ENCODE peak calls at places on chromosomes 2 and 18, in seven cellular contexts. Q is neuronal stem cell, A is IMR-90, T is H9, L is mesendoderm, G is mesenchymal stem cell, E is H1. B is an unnamed sample.

GRCh38 chr18:28411806-28412205 is 234.9 kb upstream of the CDH2 start:
- DNase-seq in A (no peak), L (no peak), G (peak), E (no peak), T (no peak), Q (no peak), B (no peak)

GRCh38 chr2:186422226-186422625 is 63.8 kb upstream of the ZC3H15 start:
- DNase-seq in L (no peak), G (peak), Q (no peak), T (no peak), E (no peak), A (peak), B (no peak)

GRCh38 chr2:191245046-191245868 is at the start of gene MYO1B:
- DNase-seq in G (peak), E (peak), L (peak), T (peak), Q (peak), A (peak), B (peak)

GRCh38 chr2:25251032-25251460 is 82.7 kb upstream of the POMC start:
- DNase-seq in E (no peak), T (no peak), A (no peak), Q (peak), L (no peak), G (no peak), B (no peak)

GRCh38 chr18:14971461-14972185 is 223.7 kb downstream of the ANKRD30B start:
- DNase-seq in Q (no peak), T (no peak), E (no peak), L (no peak), G (no peak), A (no peak), B (no peak)

GRCh38 chr2:39640107-39640506 is 25.6 kb upstream of the TMEM178A start:
- DNase-seq in Q (no peak), G (no peak), A (no peak), T (no peak), L (no peak), E (no peak), B (no peak)

GRCh38 chr2:221596192-221596591 is 24.1 kb upstream of the EPHA4 start:
- DNase-seq in A (peak), Q (no peak), G (peak), T (no peak), E (no peak), L (no peak), B (peak)

GRCh38 chr18:13831864-13832508 is 8.0 kb downstream of the MC5R start:
- DNase-seq in E (no peak), Q (peak), A (no peak), T (peak), G (no peak), L (peak), B (peak)

GRCh38 chr18:31983020-31983419 is 35.6 kb upstream of the RNF125 start:
- DNase-seq in E (no peak), A (no peak), Q (no peak), L (no peak), G (no peak), T (no peak), B (no peak)

GRCh38 chr2:190170673-190171072 is 108.1 kb upstream of the MSTN start:
- DNase-seq in L (no peak), G (no peak), T (no peak), A (no peak), Q (no peak), E (no peak), B (no peak)

GRCh38 chr2:99340669-99341236 is 3.6 kb downstream of the EIF5B start:
- DNase-seq in A (no peak), G (no peak), Q (no peak), E (no peak), L (peak), T (no peak), B (peak)

GRCh38 chr2:58039170-58039611 is 7.4 kb upstream of the VRK2 start:
- DNase-seq in G (peak), E (no peak), Q (no peak), T (no peak), L (no peak), A (peak), B (no peak)

GRCh38 chr2:41884718-41885117 is 163.1 kb upstream of the PKDCC start:
- DNase-seq in L (no peak), T (no peak), E (no peak), G (no peak), A (no peak), Q (no peak), B (no peak)
- H3K4ac ChIP-seq in L (no peak), T (no peak), E (no peak), G (no peak), A (no peak), Q (no peak), B (no peak)

GRCh38 chr18:12820526-12820925 is 63.5 kb downstream of the PTPN2 start:
- DNase-seq in G (no peak), L (no peak), E (no peak), A (no peak), Q (no peak), T (no peak), B (no peak)

GRCh38 chr18:12819822-12820221 is 64.2 kb downstream of the PTPN2 start:
- DNase-seq in E (no peak), Q (no peak), T (no peak), L (no peak), A (no peak), G (no peak), B (no peak)

GRCh38 chr18:12819330-12819729 is 64.7 kb downstream of the PTPN2 start:
- DNase-seq in G (no peak), L (no peak), T (no peak), Q (no peak), E (no peak), A (no peak), B (no peak)

GRCh38 chr18:12823892-12824291 is 60.1 kb downstream of the PTPN2 start:
- DNase-seq in G (no peak), A (peak), L (no peak), E (no peak), T (no peak), Q (no peak), B (no peak)

GRCh38 chr18:12821408-12821807 is 62.6 kb downstream of the PTPN2 start:
- DNase-seq in L (peak), Q (no peak), E (no peak), A (no peak), T (peak), G (no peak), B (no peak)
- H3K4ac ChIP-seq in L (no peak), Q (no peak), E (no peak), A (no peak), T (no peak), G (no peak), B (no peak)

DNA sequence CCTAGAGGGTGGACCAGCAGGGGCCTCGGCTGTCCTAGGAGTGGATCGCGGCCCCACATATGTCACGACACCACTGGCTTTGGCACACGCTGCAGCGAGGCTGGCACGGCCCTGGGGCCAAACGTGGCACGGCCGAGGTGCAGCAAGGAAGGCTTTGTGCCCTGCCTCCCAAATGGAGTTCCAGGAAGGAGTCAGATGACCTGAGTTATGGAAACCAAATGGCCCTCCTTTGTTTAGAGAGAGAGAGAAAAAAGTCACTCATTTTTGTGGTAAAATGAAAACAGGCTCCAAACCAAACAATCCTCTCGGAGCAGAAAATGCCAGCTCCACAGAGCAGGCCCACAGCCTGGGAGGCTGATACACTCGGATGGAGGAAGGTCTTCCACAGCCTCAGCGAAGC is 105.6 kb downstream of the ANTXR1 start:
- DNase-seq in Q (no peak), G (peak), E (no peak), T (no peak), L (no peak), A (peak), B (no peak)
- H3K4ac ChIP-seq in Q (no peak), G (peak), E (no peak), T (no peak), L (no peak), A (peak), B (no peak)

GRCh38 chr2:169173876-169174275 is 104.5 kb downstream of the DHRS9 start:
- DNase-seq in L (no peak), E (no peak), A (no peak), Q (no peak), G (no peak), T (no peak), B (no peak)

GRCh38 chr2:169175112-169175511 is 105.7 kb downstream of the DHRS9 start:
- DNase-seq in A (no peak), E (no peak), T (no peak), Q (no peak), G (no peak), L (no peak), B (peak)

DNA sequence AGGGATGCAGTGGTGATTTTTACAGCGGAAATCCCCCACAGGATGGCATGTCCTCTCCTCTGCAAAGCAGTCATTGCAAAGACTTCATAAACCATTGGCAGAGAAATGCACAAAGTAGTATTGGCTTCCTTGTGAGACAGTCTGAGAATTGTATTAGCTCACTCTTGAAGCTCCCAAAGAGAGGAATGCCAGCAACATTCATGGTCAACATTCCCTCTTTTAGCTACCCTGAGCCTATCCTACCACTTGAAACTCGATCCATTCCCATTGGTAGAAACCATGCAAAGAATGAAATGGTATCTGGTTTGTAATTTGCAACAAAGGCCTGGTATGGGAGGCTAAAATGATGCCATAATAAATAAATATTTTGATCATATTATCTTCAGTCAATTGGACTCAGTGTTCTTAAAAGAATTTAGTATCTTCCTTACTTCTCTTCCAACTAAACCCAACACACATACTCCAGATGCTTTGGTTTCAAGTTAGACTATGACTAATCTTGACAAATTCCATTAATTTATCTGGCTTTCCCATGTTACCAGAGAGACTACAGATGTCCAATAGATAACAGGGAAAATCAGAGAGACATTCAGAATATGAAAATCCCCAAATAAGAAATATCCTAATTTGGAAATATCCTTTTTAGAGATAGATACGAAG is 102.8 kb downstream of the DHRS9 start:
- DNase-seq in A (no peak), E (no peak), G (no peak), T (no peak), Q (no peak), L (peak), B (peak)
- H3K4ac ChIP-seq in A (no peak), E (no peak), G (no peak), T (no peak), Q (no peak), L (no peak), B (no peak)

GRCh38 chr2:105686588-105686987 is 58.1 kb upstream of the NCK2 start:
- DNase-seq in E (no peak), A (no peak), T (no peak), L (no peak), G (no peak), Q (no peak), B (no peak)
- H3K4ac ChIP-seq in E (no peak), A (no peak), T (no peak), L (no peak), G (no peak), Q (no peak), B (no peak)

GRCh38 chr2:185145316-185146121 is 547.2 kb downstream of the ZNF804A start:
- DNase-seq in T (no peak), L (no peak), A (no peak), Q (no peak), E (no peak), G (no peak), B (peak)
- H3K4ac ChIP-seq in T (no peak), L (no peak), A (no peak), Q (no peak), E (no peak), G (no peak), B (no peak)

DNA sequence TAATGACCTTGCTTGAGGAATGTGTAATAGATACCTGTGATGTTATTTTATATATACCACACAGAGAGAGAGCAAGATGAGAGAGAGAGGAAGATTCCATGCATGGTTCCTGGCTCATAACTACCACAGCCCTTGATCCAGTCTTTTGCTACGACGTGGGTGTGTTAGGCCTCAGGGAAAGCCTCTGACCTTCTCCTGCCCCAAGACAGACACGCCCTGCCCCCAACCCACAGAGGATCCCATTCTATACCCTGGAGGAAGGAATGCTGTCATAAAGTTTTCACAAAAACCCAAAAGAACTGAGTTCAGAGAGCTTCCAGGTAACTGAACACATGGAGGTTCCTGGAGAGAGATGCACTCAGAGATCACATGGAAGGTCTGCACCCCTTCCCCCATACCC is 193.1 kb downstream of the ZEB2 start:
- DNase-seq in E (no peak), A (no peak), L (no peak), G (no peak), T (no peak), Q (no peak), B (no peak)
- H3K4ac ChIP-seq in E (no peak), A (no peak), L (no peak), G (no peak), T (no peak), Q (no peak), B (no peak)

GRCh38 chr2:176648691-176649297 is 379.6 kb downstream of the MTX2 start:
- DNase-seq in Q (no peak), G (no peak), E (no peak), L (no peak), T (no peak), A (no peak), B (no peak)
- H3K4ac ChIP-seq in Q (no peak), G (no peak), E (no peak), L (no peak), T (no peak), A (no peak), B (no peak)

DNA sequence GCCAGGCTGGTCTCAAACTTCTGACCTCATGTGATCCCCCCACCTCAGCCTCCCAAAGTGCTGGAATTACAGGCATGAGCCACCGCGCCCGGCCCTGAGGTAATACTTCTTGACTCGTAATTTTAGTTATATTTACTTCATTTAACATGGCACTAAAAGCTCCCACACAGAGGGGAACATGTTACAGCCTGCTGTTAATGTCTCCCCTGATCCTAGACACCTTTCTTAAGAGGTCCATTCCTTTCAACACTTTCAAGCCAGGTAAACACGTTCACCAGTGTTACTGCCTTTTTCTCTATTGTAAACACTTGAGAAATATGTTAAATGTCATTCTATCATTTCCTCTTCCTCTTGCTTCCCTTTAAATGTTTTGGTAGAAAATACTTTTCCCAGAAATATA is 161.4 kb downstream of the METTL4 start:
- DNase-seq in T (no peak), G (no peak), A (no peak), E (no peak), Q (no peak), L (no peak), B (no peak)
- H3K4ac ChIP-seq in T (no peak), G (no peak), A (peak), E (no peak), Q (no peak), L (no peak), B (no peak)